ENCODE peak calls at places on chromosomes 16 and 17, in four cellular contexts. G is fibroblast of lung, C is GM23248, B is PC-3. E is an unnamed sample.

GRCh38 chr17:39742856-39743436 is 5.2 kb downstream of the GRB7 start:
- DNase-seq in G (no peak), B (no peak), C (no peak), E (no peak)

GRCh38 chr17:42520540-42520951 is 15.5 kb upstream of the NAGLU start:
- DNase-seq in B (no peak), C (peak), G (no peak), E (no peak)

GRCh38 chr16:46832757-46833464 is 1.9 kb upstream of the C16orf87 start:
- DNase-seq in B (no peak), G (no peak), C (no peak), E (no peak)

GRCh38 chr17:28613916-28614315 is at the start of gene RSKR:
- DNase-seq in G (no peak), C (peak), B (no peak), E (no peak)

GRCh38 chr16:89737341-89738071 is 16.2 kb downstream of the ZNF276 start:
- DNase-seq in B (no peak), C (no peak), G (no peak), E (no peak)

GRCh38 chr17:2980211-2980903 is 83.0 kb downstream of the OR1D5 start:
- DNase-seq in C (no peak), G (no peak), B (no peak), E (no peak)

GRCh38 chr17:41008811-41009210 is at the start of gene KRTAP3-1:
- DNase-seq in B (no peak), C (no peak), G (no peak), E (no peak)

GRCh38 chr17:43720311-43721060 is 38.1 kb downstream of the SOST start:
- DNase-seq in G (peak), B (peak), C (peak), E (peak)

GRCh38 chr16:68379472-68380347 is 68.6 kb downstream of the SMPD3 start:
- DNase-seq in C (no peak), B (no peak), G (no peak), E (no peak)

GRCh38 chr16:74451951-74452758 is 30.9 kb upstream of the CLEC18B start:
- DNase-seq in C (no peak), G (no peak), B (no peak), E (peak)

GRCh38 chr16:73047221-73047535 is 750 bp downstream of the ZFHX3 start:
- DNase-seq in G (peak), C (peak), B (no peak), E (no peak)

GRCh38 chr16:73046484-73047214 is 1.3 kb downstream of the ZFHX3 start:
- DNase-seq in G (no peak), B (peak), C (no peak), E (no peak)

GRCh38 chr16:73047536-73048291 is at the start of gene ZFHX3:
- DNase-seq in G (peak), B (peak), C (peak), E (peak)

GRCh38 chr16:73049051-73049910 is 1.4 kb upstream of the ZFHX3 start:
- DNase-seq in G (no peak), C (no peak), B (no peak), E (no peak)

DNA sequence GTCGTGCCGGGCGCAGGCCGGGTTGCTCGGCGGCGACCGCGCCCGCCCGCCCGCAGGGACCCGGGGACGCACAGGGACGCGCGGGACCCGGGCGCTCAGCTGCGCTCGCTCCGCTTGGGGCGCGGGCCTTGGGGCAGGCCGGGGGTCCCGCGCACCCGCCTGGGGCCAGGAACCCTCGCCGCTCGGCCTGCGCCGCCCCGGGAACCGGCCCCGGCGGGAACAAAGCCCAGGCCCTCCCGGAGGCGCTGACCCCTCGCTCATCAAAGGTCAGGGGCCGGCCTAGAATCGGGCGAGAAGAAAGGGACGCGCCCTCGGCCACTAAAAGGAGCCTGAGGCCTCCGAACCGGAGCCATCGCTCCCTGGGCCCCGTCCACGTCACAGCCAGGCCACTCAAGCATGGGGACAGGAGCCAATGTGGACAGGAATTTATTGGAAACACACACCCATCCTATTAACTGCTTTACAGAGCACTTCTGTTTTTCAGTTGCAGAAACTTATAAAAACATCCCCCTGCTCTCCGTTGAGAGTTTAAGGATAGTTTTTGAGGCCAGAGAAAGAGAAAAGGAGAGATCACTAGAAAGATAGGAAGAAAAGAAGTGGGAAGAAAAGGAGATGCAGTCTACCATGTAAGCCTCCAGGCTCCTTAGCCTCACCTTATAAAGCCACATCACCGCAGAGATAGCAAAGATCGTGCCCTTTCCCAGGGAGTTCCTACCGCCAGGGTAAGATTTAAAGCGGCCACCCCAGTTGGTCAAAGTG is 543 bp upstream of the ZFHX3 start:
- DNase-seq in B (peak), G (no peak), C (peak), E (peak)
- TF ChIP-seq EZH2 in B (no peak), G (no peak), C (no peak), E (no peak)

GRCh38 chr17:5466295-5466694 is 2.5 kb downstream of the DHX33 start:
- DNase-seq in C (no peak), G (no peak), B (no peak), E (no peak)
- H3K4me3 ChIP-seq in C (no peak), G (no peak), B (peak), E (no peak)

GRCh38 chr17:45948881-45949624 is 50.0 kb upstream of the STH start:
- DNase-seq in G (peak), C (peak), B (peak), E (peak)
- TF ChIP-seq EZH2 in G (peak), C (no peak), B (no peak), E (peak)

GRCh38 chr17:51650772-51651171 is 390.4 kb downstream of the UTP18 start:
- DNase-seq in C (no peak), G (no peak), B (no peak), E (no peak)
- H3K4me3 ChIP-seq in C (no peak), G (no peak), B (no peak), E (no peak)

DNA sequence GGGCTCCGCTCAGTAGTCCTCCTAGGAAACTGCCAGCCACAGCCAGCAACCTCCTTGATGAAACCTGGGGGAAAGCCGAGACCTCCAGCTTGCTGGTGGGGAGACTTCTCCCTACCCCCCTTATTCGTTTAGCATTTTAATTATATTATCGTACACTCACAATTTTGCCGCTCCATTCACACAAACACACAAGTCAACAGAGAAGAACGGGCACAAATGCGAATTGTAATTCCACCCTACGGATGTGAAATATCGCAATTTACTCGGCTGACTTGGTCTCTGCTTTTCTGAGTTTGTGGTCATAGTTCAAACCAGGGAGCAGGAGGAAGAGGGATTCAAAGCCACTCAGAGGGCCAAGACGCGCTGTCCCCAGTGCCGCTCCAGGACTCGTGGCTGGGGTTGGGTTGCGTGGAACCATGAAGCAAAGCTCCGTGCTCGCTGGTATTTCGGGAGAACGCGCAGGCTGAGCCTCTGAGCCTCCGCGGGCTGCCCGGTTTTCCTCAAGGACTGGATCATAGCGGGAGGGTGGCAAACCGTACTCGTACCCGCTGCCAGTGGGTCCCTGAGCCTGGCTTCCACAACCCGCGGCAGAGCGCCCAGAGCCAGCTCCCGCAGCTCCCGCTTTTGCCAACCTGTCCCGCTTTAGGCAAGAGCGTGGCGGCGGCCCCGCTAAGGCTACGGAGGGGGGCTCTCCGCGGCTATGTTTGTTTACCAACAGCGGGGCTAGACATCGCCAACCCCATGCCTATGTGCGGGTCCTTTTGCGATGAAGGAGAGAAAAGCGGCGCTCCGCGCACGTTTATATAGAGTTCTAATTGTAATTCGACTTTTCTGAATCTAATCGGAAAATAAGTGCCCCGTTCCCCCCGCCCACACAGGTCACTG is 2.0 kb downstream of the LHX1 start:
- DNase-seq in C (no peak), G (no peak), B (no peak), E (no peak)
- TF ChIP-seq EZH2 in C (peak), G (peak), B (no peak), E (peak)

DNA sequence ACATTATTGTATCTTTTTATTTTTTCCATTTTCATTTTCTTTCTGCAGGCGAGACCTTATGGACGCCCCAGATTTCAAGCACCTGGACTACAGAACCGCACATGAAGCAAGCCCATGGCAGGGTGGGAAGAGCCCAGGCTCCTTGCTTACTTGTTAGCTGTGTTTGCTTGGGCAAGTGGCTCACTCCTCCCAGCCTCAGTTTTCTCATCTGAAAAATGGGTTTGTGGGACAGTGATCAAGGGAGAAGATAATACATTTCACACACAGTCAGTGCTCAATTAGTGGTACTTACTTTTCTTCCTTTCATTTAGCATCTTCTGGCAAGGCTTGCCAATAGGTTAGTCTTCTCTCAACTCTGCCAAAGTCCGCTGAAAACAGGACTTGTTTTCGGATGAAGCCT is 117.5 kb downstream of the IRX3 start:
- DNase-seq in G (no peak), C (no peak), B (no peak), E (no peak)
- H3K4me3 ChIP-seq in G (no peak), C (no peak), B (no peak), E (no peak)

GRCh38 chr17:38702900-38703741 is 2.0 kb upstream of the MLLT6 start:
- DNase-seq in C (peak), B (peak), G (peak), E (no peak)
- TF ChIP-seq EZH2 in C (no peak), B (no peak), G (no peak), E (no peak)

GRCh38 chr17:81667754-81668153 is 1.2 kb downstream of the CCDC137 start:
- DNase-seq in G (no peak), B (peak), C (peak), E (no peak)
- H3K4me3 ChIP-seq in G (no peak), B (peak), C (peak), E (no peak)